ENCODE peak calls at places on chromosomes 16 and 17, in four cellular contexts. R, K, Y and J are unnamed samples.

GRCh38 chr16:86077243-86077940 is 178.4 kb downstream of the IRF8 start:
- DNase-seq in R (no peak), K (no peak), Y (no peak), J (no peak)

GRCh38 chr17:45170976-45171337 is 9.3 kb downstream of the HEXIM2 start:
- DNase-seq in R (no peak), K (no peak), Y (peak), J (peak)

GRCh38 chr17:78658281-78658785 is 81.1 kb upstream of the DNAH17 start:
- DNase-seq in R (no peak), K (no peak), Y (no peak), J (no peak)

GRCh38 chr17:82003411-82004381 is 19.0 kb downstream of the CENPX start:
- DNase-seq in R (no peak), K (no peak), Y (no peak), J (peak)

GRCh38 chr16:57953857-57954256 is 17.1 kb downstream of the CNGB1 start:
- DNase-seq in R (no peak), K (no peak), Y (no peak), J (no peak)

GRCh38 chr17:69480197-69480596 is 65.7 kb downstream of the MAP2K6 start:
- DNase-seq in R (no peak), K (no peak), Y (no peak), J (no peak)

GRCh38 chr16:65521685-65522338 is 399.9 kb upstream of the CDH11 start:
- DNase-seq in R (no peak), K (no peak), Y (no peak), J (no peak)

GRCh38 chr17:63358111-63358839 is 87.8 kb downstream of the CYB561 start:
- DNase-seq in R (no peak), K (no peak), Y (no peak), J (no peak)

GRCh38 chr17:30148376-30148775 is 31.8 kb downstream of the NSRP1 start:
- DNase-seq in R (no peak), K (no peak), Y (no peak), J (no peak)

GRCh38 chr16:82954224-82954929 is 327.6 kb downstream of the CDH13 start:
- DNase-seq in R (no peak), K (no peak), Y (no peak), J (no peak)

GRCh38 chr16:23185661-23186060 is 3.1 kb downstream of the SCNN1G start:
- DNase-seq in R (no peak), K (no peak), Y (no peak), J (no peak)

GRCh38 chr16:23469814-23470213 is 16.8 kb upstream of the COG7 start:
- DNase-seq in R (no peak), K (no peak), Y (peak), J (no peak)

GRCh38 chr16:48503779-48504178 is 106.2 kb downstream of the N4BP1 start:
- DNase-seq in R (no peak), K (no peak), Y (peak), J (no peak)

GRCh38 chr17:75601057-75601987 is 13.7 kb downstream of the MYO15B start:
- DNase-seq in R (no peak), K (peak), Y (peak), J (peak)